ENCODE peak calls at places on chromosome 3, in four cellular contexts. J is GM12865, F is NCI-H2171, H is GM10248. I is an unnamed sample.

GRCh38 chr3:58608648-58609047 is 31.5 kb upstream of the FAM107A start:
- DNase-seq in F (no peak), J (no peak), H (no peak), I (no peak)

GRCh38 chr3:174863488-174863887 is 4.4 kb downstream of the NAALADL2 start:
- DNase-seq in F (no peak), J (no peak), H (no peak), I (no peak)

GRCh38 chr3:151227438-151228290 is 24.6 kb upstream of the GPR171 start:
- DNase-seq in F (peak; percentile 47), H (peak; percentile 73), J (peak; percentile 85), I (peak; percentile 60)

GRCh38 chr3:81492048-81492447 is 269.4 kb downstream of the GBE1 start:
- DNase-seq in F (no peak), H (no peak), J (no peak), I (no peak)

GRCh38 chr3:126119008-126119675 is 35.2 kb upstream of the SLC41A3 start:
- DNase-seq in F (no peak), H (no peak), J (no peak), I (no peak)

GRCh38 chr3:192957441-192957951 is 39.8 kb upstream of the MB21D2 start:
- DNase-seq in F (no peak), H (no peak), J (peak; percentile 3), I (no peak)

GRCh38 chr3:116153174-116153573 is 292.1 kb downstream of the LSAMP start:
- DNase-seq in F (no peak), H (no peak), J (no peak), I (no peak)

GRCh38 chr3:153767601-153768558 is 353.3 kb upstream of the ARHGEF26 start:
- DNase-seq in J (no peak), H (no peak), F (no peak), I (no peak)

GRCh38 chr3:195811756-195812155 is at the start of gene MUC4:
- DNase-seq in F (peak; percentile 35), H (no peak), J (no peak), I (no peak)

GRCh38 chr3:52843881-52844280 is 9.1 kb upstream of the MUSTN1 start:
- DNase-seq in J (no peak), F (no peak), H (no peak), I (no peak)

GRCh38 chr3:175426805-175427204 is 567.7 kb downstream of the NAALADL2 start:
- DNase-seq in J (no peak), H (no peak), F (no peak), I (no peak)

GRCh38 chr3:17850448-17850847 is 108.0 kb upstream of the TBC1D5 start:
- DNase-seq in F (no peak), H (no peak), J (no peak), I (no peak)

GRCh38 chr3:128445357-128445756 is 21.3 kb downstream of the DNAJB8 start:
- DNase-seq in J (no peak), H (no peak), F (no peak), I (no peak)

GRCh38 chr3:125633767-125634166 is 38.5 kb upstream of the OSBPL11 start:
- DNase-seq in J (no peak), F (no peak), H (no peak), I (no peak)

GRCh38 chr3:192802957-192803899 is 75.9 kb upstream of the FGF12 start:
- DNase-seq in H (peak; percentile 33), J (peak; percentile 49), F (peak; percentile 74), I (no peak)

GRCh38 chr3:142705256-142705655 is 18.6 kb upstream of the TRPC1 start:
- DNase-seq in H (no peak), J (no peak), F (peak; percentile 3), I (no peak)

GRCh38 chr3:14957163-14957562 is 9.8 kb downstream of the NR2C2 start:
- DNase-seq in J (no peak), F (no peak), H (no peak), I (no peak)

GRCh38 chr3:156635034-156635433 is 39.4 kb upstream of the TIPARP start:
- DNase-seq in J (no peak), F (no peak), H (no peak), I (no peak)

GRCh38 chr3:139934557-139935070 is 371 bp upstream of the CLSTN2 start:
- DNase-seq in H (peak; percentile 18), F (peak; percentile 33), J (peak; percentile 19), I (no peak)

GRCh38 chr3:107525101-107525953 is 2.6 kb downstream of the BBX start:
- DNase-seq in J (peak; percentile 25), H (peak; percentile 21), F (no peak), I (no peak)

GRCh38 chr3:33360136-33360825 is 79.9 kb downstream of the UBP1 start:
- DNase-seq in H (no peak), J (no peak), F (no peak), I (no peak)

GRCh38 chr3:19348929-19349564 is 200.7 kb downstream of the KCNH8 start:
- DNase-seq in F (no peak), J (peak; percentile 68), H (peak; percentile 27), I (no peak)

GRCh38 chr3:184556502-184557347 is 4.9 kb upstream of the EPHB3 start:
- DNase-seq in F (no peak), H (no peak), J (no peak), I (no peak)

GRCh38 chr3:173823911-173824460 is 426.4 kb downstream of the NLGN1 start:
- DNase-seq in J (no peak), F (no peak), H (no peak), I (no peak)

GRCh38 chr3:129184396-129184656 is 630 bp upstream of the CNBP start:
- DNase-seq in F (no peak), H (no peak), J (peak; percentile 43), I (no peak)

GRCh38 chr3:118772036-118773030 is 262.3 kb downstream of the IGSF11 start:
- DNase-seq in J (peak; percentile 77), F (no peak), H (peak; percentile 35), I (peak; percentile 64)

GRCh38 chr3:71050521-71051258 is 532.8 kb downstream of the FOXP1 start:
- DNase-seq in J (no peak), F (no peak), H (no peak), I (no peak)

GRCh38 chr3:42535981-42536784 is 33.7 kb downstream of the VIPR1 start:
- DNase-seq in F (no peak), H (peak; percentile 59), J (peak; percentile 58), I (no peak)

GRCh38 chr3:127141921-127142730 is 50.8 kb upstream of the PRR23E start:
- DNase-seq in H (no peak), J (no peak), F (peak; percentile 53), I (no peak)

GRCh38 chr3:65342084-65342683 is 654.4 kb upstream of the ADAMTS9 start:
- DNase-seq in J (peak; percentile 60), F (no peak), H (peak; percentile 43), I (no peak)

GRCh38 chr3:25849641-25850040 is 59.8 kb downstream of the OXSM start:
- DNase-seq in F (no peak), J (no peak), H (no peak), I (no peak)

GRCh38 chr3:146625117-146625775 is 20.1 kb upstream of the PLSCR5 start:
- DNase-seq in J (no peak), H (no peak), F (no peak), I (no peak)

GRCh38 chr3:169774186-169774585 is 990 bp downstream of the MYNN start:
- DNase-seq in H (no peak), F (no peak), J (no peak), I (no peak)

GRCh38 chr3:178705925-178706324 is 169.7 kb downstream of the KCNMB2 start:
- DNase-seq in F (peak; percentile 83), J (peak; percentile 54), H (no peak), I (no peak)

GRCh38 chr3:51668756-51669155 is 2.3 kb upstream of the TEX264 start:
- DNase-seq in F (no peak), J (no peak), H (no peak), I (no peak)